ENCODE peak calls at places on chromosome 12, in nine cellular contexts. R, I, A, P, F, M, Z, T and N are unnamed samples.

GRCh38 chr12:57838594-57839302 is 7.8 kb downstream of the CTDSP2 start:
- DNase-seq in R (no peak), I (no peak), A (no peak), P (no peak), F (no peak), M (no peak), Z (no peak), T (peak; percentile 60), N (no peak)

GRCh38 chr12:79677667-79678066 is 13.1 kb downstream of the PAWR start:
- DNase-seq in R (no peak), I (no peak), A (no peak), P (no peak), F (no peak), M (no peak), Z (no peak), T (no peak), N (no peak)

GRCh38 chr12:25712169-25712568 is 159.1 kb upstream of the LMNTD1 start:
- DNase-seq in R (no peak), I (no peak), A (no peak), P (no peak), F (no peak), M (no peak), Z (no peak), T (no peak), N (no peak)

GRCh38 chr12:22812531-22812930 is 187.6 kb downstream of the ETNK1 start:
- DNase-seq in R (no peak), I (no peak), A (no peak), P (no peak), F (no peak), M (no peak), Z (no peak), T (no peak), N (no peak)

GRCh38 chr12:110314308-110314707 is 33.3 kb downstream of the ATP2A2 start:
- DNase-seq in R (no peak), I (no peak), A (peak; percentile 46), P (no peak), F (no peak), M (no peak), Z (no peak), T (peak; percentile 83), N (no peak)

GRCh38 chr12:2374092-2374740 is 321.4 kb downstream of the CACNA1C start:
- DNase-seq in R (no peak), I (no peak), A (no peak), P (no peak), F (no peak), M (no peak), Z (no peak), T (no peak), N (no peak)

GRCh38 chr12:58441483-58441882 is 478.8 kb downstream of the LRIG3 start:
- DNase-seq in R (no peak), I (no peak), A (no peak), P (no peak), F (no peak), M (no peak), Z (no peak), T (no peak), N (no peak)

GRCh38 chr12:25590021-25590721 is 37.1 kb upstream of the LMNTD1 start:
- DNase-seq in R (no peak), I (no peak), A (no peak), P (no peak), F (no peak), M (no peak), Z (no peak), T (no peak), N (no peak)

GRCh38 chr12:116336542-116337065 is 59.1 kb upstream of the MED13L start:
- DNase-seq in R (peak; percentile 31), I (no peak), A (no peak), P (no peak), F (no peak), M (no peak), Z (no peak), T (peak; percentile 93), N (no peak)

GRCh38 chr12:78087363-78087675 is 256.6 kb downstream of the NAV3 start:
- DNase-seq in R (no peak), I (no peak), A (no peak), P (no peak), F (no peak), M (no peak), Z (no peak), T (no peak), N (no peak)

GRCh38 chr12:102095677-102096263 is 24.1 kb downstream of the NUP37 start:
- DNase-seq in R (no peak), I (no peak), A (peak; percentile 14), P (no peak), F (peak; percentile 15), M (peak; percentile 5), Z (no peak), T (peak; percentile 45), N (no peak)

GRCh38 chr12:77584860-77585259 is 245.8 kb upstream of the NAV3 start:
- DNase-seq in R (no peak), I (no peak), A (no peak), P (no peak), F (no peak), M (no peak), Z (no peak), T (no peak), N (no peak)

GRCh38 chr12:67681941-67682340 is 33.4 kb downstream of the DYRK2 start:
- DNase-seq in R (no peak), I (no peak), A (no peak), P (no peak), F (no peak), M (no peak), Z (no peak), T (no peak), N (no peak)

GRCh38 chr12:61412209-61412608 is 848.0 kb upstream of the USP15 start:
- DNase-seq in R (no peak), I (no peak), A (no peak), P (no peak), F (no peak), M (no peak), Z (no peak), T (no peak), N (no peak)

GRCh38 chr12:115947696-115948062 is 329.8 kb downstream of the MED13L start:
- DNase-seq in R (no peak), I (no peak), A (no peak), P (no peak), F (no peak), M (no peak), Z (no peak), T (no peak), N (no peak)

GRCh38 chr12:118498171-118498570 is 121.8 kb downstream of the SUDS3 start:
- DNase-seq in R (peak; percentile 58), I (no peak), A (no peak), P (no peak), F (peak; percentile 54), M (no peak), Z (no peak), T (no peak), N (peak; percentile 10)

GRCh38 chr12:16681196-16681595 is 75.2 kb upstream of the LMO3 start:
- DNase-seq in R (no peak), I (no peak), A (no peak), P (no peak), F (no peak), M (no peak), Z (no peak), T (no peak), N (no peak)

GRCh38 chr12:16685107-16685506 is 79.1 kb upstream of the LMO3 start:
- DNase-seq in R (no peak), I (no peak), A (no peak), P (no peak), F (no peak), M (no peak), Z (no peak), T (peak; percentile 10), N (no peak)
- TF ChIP-seq CTCF in R (no peak), I (no peak), A (no peak), P (no peak), F (peak; percentile 53), M (peak; percentile 36), Z (peak; percentile 25), T (peak; percentile 30), N (peak; percentile 32)

DNA sequence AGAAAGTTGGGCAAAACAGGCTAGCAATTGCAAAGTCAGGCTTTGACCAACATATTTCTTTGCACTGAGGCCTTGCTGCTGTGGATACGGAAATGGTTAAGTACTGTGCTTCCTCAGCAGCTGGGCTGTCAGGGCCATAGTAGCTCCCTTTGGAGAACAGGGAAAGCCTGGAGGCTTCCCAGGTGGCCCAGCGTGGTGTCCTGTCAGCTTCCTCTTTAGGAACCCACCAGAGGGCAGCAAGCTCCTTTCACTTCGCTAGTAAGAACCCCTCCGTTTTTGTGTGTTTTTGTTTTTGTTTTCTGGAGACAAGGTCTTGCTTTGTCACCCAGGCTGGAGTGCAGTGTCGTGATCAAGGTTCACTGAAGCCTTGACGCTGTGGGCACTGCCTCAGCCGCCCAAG is 1.7 kb upstream of the CFAP251 start:
- DNase-seq in R (no peak), I (no peak), A (no peak), P (peak; percentile 33), F (no peak), M (peak; percentile 74), Z (peak; percentile 35), T (peak; percentile 56), N (no peak)
- TF ChIP-seq CTCF in R (no peak), I (no peak), A (no peak), P (no peak), F (peak; percentile 44), M (peak; percentile 48), Z (no peak), T (peak; percentile 29), N (peak; percentile 36)

DNA sequence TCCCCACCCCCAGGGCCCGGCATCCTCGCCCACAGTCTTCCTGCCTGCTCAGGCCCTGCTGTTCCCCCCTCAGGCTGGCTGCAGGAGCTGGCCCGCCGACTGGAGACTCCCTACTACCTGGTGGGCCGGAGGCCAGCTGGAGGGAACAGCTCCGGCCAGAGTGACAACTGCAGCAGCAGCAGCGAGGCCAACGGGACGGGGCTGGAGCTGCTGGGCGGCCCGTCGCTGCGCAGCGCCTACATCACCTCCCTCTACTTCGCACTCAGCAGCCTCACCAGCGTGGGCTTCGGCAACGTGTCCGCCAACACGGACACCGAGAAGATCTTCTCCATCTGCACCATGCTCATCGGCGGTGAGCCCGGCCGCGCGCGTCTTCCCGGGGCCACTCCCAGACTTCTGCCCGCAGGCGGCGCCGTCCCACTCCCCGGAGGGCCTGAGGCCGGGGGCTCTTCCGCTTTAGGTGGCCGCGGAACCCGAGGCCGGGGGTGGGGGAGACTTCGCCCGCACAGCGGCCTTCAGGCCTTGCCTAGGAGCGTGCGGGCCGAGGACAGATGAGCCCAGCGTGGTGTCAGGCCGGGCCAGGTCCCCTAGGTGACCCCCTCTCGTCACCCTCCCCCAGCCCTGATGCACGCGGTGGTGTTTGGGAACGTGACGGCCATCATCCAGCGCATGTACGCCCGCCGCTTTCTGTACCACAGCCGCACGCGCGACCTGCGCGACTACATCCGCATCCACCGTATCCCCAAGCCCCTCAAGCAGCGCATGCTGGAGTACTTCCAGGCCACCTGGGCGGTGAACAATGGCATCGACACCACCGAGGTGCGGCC is 10.2 kb downstream of the KCNH3 start:
- DNase-seq in R (peak; percentile 39), I (peak; percentile 56), A (no peak), P (peak; percentile 31), F (peak; percentile 53), M (peak; percentile 75), Z (peak; percentile 61), T (no peak), N (no peak)
- TF ChIP-seq CTCF in R (no peak), I (no peak), A (no peak), P (no peak), F (peak; percentile 54), M (peak; percentile 56), Z (peak; percentile 34), T (peak; percentile 14), N (peak; percentile 47)

DNA sequence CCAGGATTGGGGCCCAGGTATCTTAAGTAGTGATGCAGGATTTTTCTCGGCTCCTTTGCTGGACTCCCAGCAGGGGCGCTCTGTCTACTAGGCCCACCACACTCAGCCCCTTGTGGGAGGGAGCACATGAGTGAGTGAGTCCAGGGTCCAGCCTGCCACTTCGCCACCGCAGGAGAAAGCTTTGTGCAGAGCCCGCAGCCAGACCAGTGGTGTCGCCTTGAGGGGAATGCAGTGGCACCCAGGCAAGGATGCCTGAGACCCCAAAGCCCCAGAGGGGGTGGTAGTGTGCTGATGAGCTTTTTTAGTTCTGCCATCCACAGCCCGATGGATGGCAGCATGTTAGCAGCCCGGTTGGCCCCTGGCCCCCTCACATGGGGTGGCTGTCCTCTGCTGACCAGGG is 5.4 kb upstream of the MRPS35 start:
- DNase-seq in R (no peak), I (peak; percentile 54), A (no peak), P (no peak), F (no peak), M (peak; percentile 52), Z (peak; percentile 21), T (no peak), N (no peak)
- TF ChIP-seq CTCF in R (no peak), I (no peak), A (no peak), P (no peak), F (no peak), M (peak; percentile 42), Z (no peak), T (no peak), N (peak; percentile 56)